ENCODE peak calls at places on chromosomes 7 and 10, in eight cellular contexts. X is left lung; W is GM12878; S is HCT116; F is effector memory CD4-positive, alpha-beta T cell; Z is IMR-90; O is tibial nerve; J is thoracic aorta. L is an unnamed sample.

GRCh38 chr10:24790599-24790998 is 66.9 kb upstream of the ARHGAP21 start:
- DNase-seq in X (no peak), W (no peak), S (no peak), F (no peak), Z (no peak), O (no peak), J (no peak), L (no peak)

GRCh38 chr10:5559642-5560141 is 34.9 kb downstream of the CALML3 start:
- DNase-seq in X (no peak), W (no peak), S (no peak), F (no peak), Z (peak; percentile 78), O (no peak), J (no peak), L (no peak)

GRCh38 chr10:29039659-29040309 is 249.1 kb upstream of the LYZL1 start:
- DNase-seq in X (no peak), W (no peak), S (no peak), F (no peak), Z (peak; percentile 87), O (no peak), J (no peak), L (peak; percentile 84)

GRCh38 chr10:117933036-117933435 is 113.7 kb downstream of the RAB11FIP2 start:
- DNase-seq in X (no peak), W (no peak), S (no peak), F (no peak), Z (peak; percentile 58), O (no peak), J (no peak), L (no peak)

GRCh38 chr7:28957822-28958234 is 302 bp downstream of the TRIL start:
- DNase-seq in X (no peak), W (no peak), S (no peak), F (no peak), Z (no peak), O (no peak), J (no peak), L (peak; percentile 58)

GRCh38 chr10:14698487-14699170 is 76.1 kb downstream of the FAM107B start:
- DNase-seq in X (no peak), W (no peak), S (no peak), F (no peak), Z (peak; percentile 83), O (no peak), J (no peak), L (peak; percentile 62)

GRCh38 chr10:131126321-131127121 is 185.0 kb downstream of the TCERG1L start:
- DNase-seq in X (no peak), W (no peak), S (no peak), F (no peak), Z (no peak), O (no peak), J (no peak), L (peak; percentile 59)

GRCh38 chr10:125692246-125692931 is 9.4 kb upstream of the TEX36 start:
- DNase-seq in X (no peak), W (no peak), S (no peak), F (no peak), Z (peak; percentile 23), O (no peak), J (no peak), L (no peak)

GRCh38 chr10:93015722-93016121 is 44.9 kb upstream of the CYP26C1 start:
- DNase-seq in X (no peak), W (no peak), S (no peak), F (no peak), Z (no peak), O (no peak), J (no peak), L (no peak)

DNA sequence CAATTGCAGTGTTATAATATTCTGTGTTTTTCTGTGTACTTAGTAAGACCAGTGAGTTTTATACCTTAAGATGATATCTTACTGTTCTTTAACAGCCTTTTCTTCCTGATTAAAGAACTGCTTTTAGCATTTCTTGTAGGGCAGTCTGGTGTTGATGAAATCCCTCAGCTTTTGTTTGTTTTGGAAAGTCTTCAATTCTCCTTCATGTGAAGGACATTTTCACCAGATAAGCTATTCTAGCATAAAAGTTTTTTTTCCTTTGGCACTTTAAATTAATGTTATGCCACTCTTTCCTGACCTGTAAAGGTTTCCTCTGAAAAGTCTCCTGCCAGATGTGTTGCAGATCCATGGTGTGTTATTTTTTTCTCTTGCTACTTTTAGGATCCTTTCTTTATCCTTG is 1059.8 kb downstream of the LRMDA start:
- DNase-seq in X (no peak), W (no peak), S (no peak), F (no peak), Z (no peak), O (no peak), J (no peak), L (no peak)
- H3K9me3 ChIP-seq in X (no peaks in the 10 kb centered on the region), W (no peaks in the 10 kb centered on the region), S (peaks cover 5% of the 10 kb centered on the region), F (no peaks in the 10 kb centered on the region), Z (peaks cover 9% of the 10 kb centered on the region), O (peaks cover 49% of the 10 kb centered on the region), J (peaks cover 14% of the 10 kb centered on the region), L (no peaks in the 10 kb centered on the region)

GRCh38 chr7:25735674-25736242 is 416.2 kb upstream of the NFE2L3 start:
- DNase-seq in X (no peak), W (no peak), S (no peak), F (no peak), Z (no peak), O (no peak), J (no peak), L (no peak)
- H3K4me1 ChIP-seq in X (no peaks in the 10 kb centered on the region), W (no peaks in the 10 kb centered on the region), S (no peaks in the 10 kb centered on the region), F (no peaks in the 10 kb centered on the region), Z (peaks cover 6% of the 10 kb centered on the region), O (no peaks in the 10 kb centered on the region), J (peaks cover 18% of the 10 kb centered on the region), L (peaks cover 3% of the 10 kb centered on the region)

GRCh38 chr10:133014416-133015210 is 72.2 kb upstream of the CFAP46 start:
- DNase-seq in X (no peak), W (no peak), S (no peak), F (no peak), Z (no peak), O (no peak), J (no peak), L (no peak)

GRCh38 chr10:133015816-133016462 is 71.8 kb upstream of the ADGRA1 start:
- DNase-seq in X (no peak), W (no peak), S (no peak), F (no peak), Z (no peak), O (no peak), J (no peak), L (no peak)

GRCh38 chr10:133016493-133017202 is 71.1 kb upstream of the ADGRA1 start:
- DNase-seq in X (no peak), W (no peak), S (no peak), F (no peak), Z (no peak), O (no peak), J (no peak), L (no peak)

GRCh38 chr10:133013478-133013877 is 71.1 kb upstream of the CFAP46 start:
- DNase-seq in X (peak; percentile 83), W (no peak), S (no peak), F (no peak), Z (no peak), O (no peak), J (no peak), L (peak; percentile 4)

DNA sequence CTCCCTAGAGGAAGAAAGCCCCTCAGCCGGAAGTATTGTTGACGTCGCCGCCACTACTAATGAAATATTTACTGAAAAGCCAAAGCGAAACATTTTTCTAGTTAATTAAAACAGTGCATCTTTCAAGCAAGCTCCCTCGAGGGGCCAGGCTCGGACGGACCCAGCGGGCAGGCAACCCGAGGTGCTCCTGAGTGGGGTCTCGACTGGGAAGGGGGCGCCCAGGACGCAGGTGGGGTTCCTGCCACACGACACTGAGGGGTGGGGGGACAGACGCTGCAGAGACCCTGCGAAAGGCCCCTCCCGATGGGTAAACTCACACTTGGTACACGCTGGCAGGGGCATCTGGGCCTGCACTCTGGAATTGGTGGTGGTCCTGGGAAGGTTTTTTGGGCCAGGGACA is 72.4 kb upstream of the ADGRA1 start:
- DNase-seq in X (no peak), W (no peak), S (no peak), F (no peak), Z (no peak), O (no peak), J (no peak), L (no peak)
- H3K9me3 ChIP-seq in X (no peaks in the 10 kb centered on the region), W (peaks cover 1% of the 10 kb centered on the region), S (no peaks in the 10 kb centered on the region), F (no peaks in the 10 kb centered on the region), Z (peaks cover 27% of the 10 kb centered on the region), O (no peaks in the 10 kb centered on the region), J (no peaks in the 10 kb centered on the region), L (peaks cover 2% of the 10 kb centered on the region)

GRCh38 chr7:139708541-139708940 is 69.3 kb downstream of the HIPK2 start:
- DNase-seq in X (no peak), W (peak; percentile 58), S (no peak), F (no peak), Z (no peak), O (no peak), J (no peak), L (no peak)

GRCh38 chr7:139711991-139712753 is 65.6 kb downstream of the HIPK2 start:
- DNase-seq in X (no peak), W (no peak), S (no peak), F (no peak), Z (no peak), O (no peak), J (no peak), L (no peak)

GRCh38 chr7:139706837-139707236 is 71.0 kb downstream of the HIPK2 start:
- DNase-seq in X (no peak), W (no peak), S (no peak), F (no peak), Z (no peak), O (no peak), J (no peak), L (no peak)

GRCh38 chr7:139713061-139713460 is 64.7 kb downstream of the HIPK2 start:
- DNase-seq in X (no peak), W (no peak), S (no peak), F (no peak), Z (no peak), O (no peak), J (no peak), L (no peak)

GRCh38 chr7:139709460-139709859 is 68.3 kb downstream of the HIPK2 start:
- DNase-seq in X (no peak), W (no peak), S (no peak), F (no peak), Z (peak; percentile 92), O (no peak), J (no peak), L (no peak)
- H3K4me1 ChIP-seq in X (peaks cover 34% of the 10 kb centered on the region), W (peaks cover 17% of the 10 kb centered on the region), S (no peaks in the 10 kb centered on the region), F (no peaks in the 10 kb centered on the region), Z (peaks cover 10% of the 10 kb centered on the region), O (no peaks in the 10 kb centered on the region), J (peaks cover 1% of the 10 kb centered on the region), L (peaks cover 8% of the 10 kb centered on the region)

GRCh38 chr7:14740606-14741005 is 161.9 kb downstream of the DGKB start:
- DNase-seq in X (no peak), W (no peak), S (no peak), F (no peak), Z (no peak), O (no peak), J (no peak), L (no peak)
- H3K9me3 ChIP-seq in X (no peaks in the 10 kb centered on the region), W (no peaks in the 10 kb centered on the region), S (peaks cover 4% of the 10 kb centered on the region), F (no peaks in the 10 kb centered on the region), Z (peaks cover 7% of the 10 kb centered on the region), O (peaks cover 49% of the 10 kb centered on the region), J (no peaks in the 10 kb centered on the region), L (peaks cover 2% of the 10 kb centered on the region)

L was measured in trophoblast cell.